ENCODE peak calls at places on chromosomes 2 and 18, in eight cellular contexts. One of them, this sample, is unnamed.
A peak's percentile ranks its signal among the peaks of the same experiment; 100 is the strongest.

GRCh38 chr2:30763151-30763660 is 44.0 kb downstream of the CAPN13 start:
- DNase-seq in body of pancreas: no peak
- DNase-seq in breast epithelium: no peak
- DNase-seq in HepG2: no peak
- DNase-seq in adrenal gland: no peak
- DNase-seq in thyroid gland: no peak
- DNase-seq in lower leg skin: peak; percentile 25
- DNase-seq in tibial nerve: no peak
- DNase-seq in this sample: no peak

GRCh38 chr18:64052772-64053171 is 82.9 kb downstream of the SERPINB8 start:
- DNase-seq in body of pancreas: no peak
- DNase-seq in breast epithelium: no peak
- DNase-seq in HepG2: no peak
- DNase-seq in adrenal gland: no peak
- DNase-seq in thyroid gland: no peak
- DNase-seq in lower leg skin: no peak
- DNase-seq in tibial nerve: no peak
- DNase-seq in this sample: no peak

GRCh38 chr2:167186465-167186864 is 298.2 kb downstream of the XIRP2 start:
- DNase-seq in body of pancreas: no peak
- DNase-seq in breast epithelium: no peak
- DNase-seq in HepG2: no peak
- DNase-seq in adrenal gland: no peak
- DNase-seq in thyroid gland: no peak
- DNase-seq in lower leg skin: no peak
- DNase-seq in tibial nerve: no peak
- DNase-seq in this sample: no peak

GRCh38 chr2:118089015-118089800 is 937 bp downstream of the INSIG2 start:
- DNase-seq in body of pancreas: peak; percentile 58
- DNase-seq in breast epithelium: no peak
- DNase-seq in HepG2: peak; percentile 89
- DNase-seq in adrenal gland: peak; percentile 52
- DNase-seq in thyroid gland: peak; percentile 31
- DNase-seq in lower leg skin: no peak
- DNase-seq in tibial nerve: no peak
- DNase-seq in this sample: peak; percentile 53

GRCh38 chr18:45890606-45891005 is 65.1 kb downstream of the SIGLEC15 start:
- DNase-seq in body of pancreas: peak; percentile 44
- DNase-seq in breast epithelium: no peak
- DNase-seq in HepG2: no peak
- DNase-seq in adrenal gland: no peak
- DNase-seq in thyroid gland: no peak
- DNase-seq in lower leg skin: no peak
- DNase-seq in tibial nerve: no peak
- DNase-seq in this sample: no peak

GRCh38 chr18:46334200-46334553 is 230.0 kb downstream of the HAUS1 start:
- DNase-seq in body of pancreas: no peak
- DNase-seq in breast epithelium: no peak
- DNase-seq in HepG2: no peak
- DNase-seq in adrenal gland: no peak
- DNase-seq in thyroid gland: no peak
- DNase-seq in lower leg skin: peak; percentile 63
- DNase-seq in tibial nerve: no peak
- DNase-seq in this sample: peak; percentile 32

GRCh38 chr18:57542126-57542525 is 44.4 kb downstream of the FECH start:
- DNase-seq in body of pancreas: no peak
- DNase-seq in breast epithelium: no peak
- DNase-seq in HepG2: no peak
- DNase-seq in adrenal gland: no peak
- DNase-seq in thyroid gland: no peak
- DNase-seq in lower leg skin: no peak
- DNase-seq in tibial nerve: no peak
- DNase-seq in this sample: no peak

GRCh38 chr2:147945660-147946059 is 74.9 kb downstream of the ORC4 start:
- DNase-seq in body of pancreas: no peak
- DNase-seq in breast epithelium: no peak
- DNase-seq in HepG2: no peak
- DNase-seq in adrenal gland: no peak
- DNase-seq in thyroid gland: no peak
- DNase-seq in lower leg skin: no peak
- DNase-seq in tibial nerve: no peak
- DNase-seq in this sample: no peak

GRCh38 chr18:45889419-45890059 is 64.1 kb downstream of the SIGLEC15 start:
- DNase-seq in body of pancreas: no peak
- DNase-seq in breast epithelium: no peak
- DNase-seq in HepG2: no peak
- DNase-seq in adrenal gland: no peak
- DNase-seq in thyroid gland: no peak
- DNase-seq in lower leg skin: no peak
- DNase-seq in tibial nerve: no peak
- DNase-seq in this sample: no peak

GRCh38 chr2:6883448-6884122 is 6.0 kb downstream of the RSAD2 start:
- DNase-seq in body of pancreas: no peak
- DNase-seq in breast epithelium: no peak
- DNase-seq in HepG2: no peak
- DNase-seq in adrenal gland: no peak
- DNase-seq in thyroid gland: no peak
- DNase-seq in lower leg skin: no peak
- DNase-seq in tibial nerve: no peak
- DNase-seq in this sample: no peak

GRCh38 chr2:32746554-32747133 is 118.8 kb downstream of the TTC27 start:
- DNase-seq in body of pancreas: no peak
- DNase-seq in breast epithelium: no peak
- DNase-seq in HepG2: no peak
- DNase-seq in adrenal gland: no peak
- DNase-seq in thyroid gland: no peak
- DNase-seq in lower leg skin: no peak
- DNase-seq in tibial nerve: no peak
- DNase-seq in this sample: no peak

GRCh38 chr2:90207454-90208058 is 1516.1 kb downstream of the RPIA start:
- DNase-seq in body of pancreas: no peak
- DNase-seq in breast epithelium: no peak
- DNase-seq in HepG2: peak; percentile 35
- DNase-seq in adrenal gland: no peak
- DNase-seq in thyroid gland: no peak
- DNase-seq in lower leg skin: no peak
- DNase-seq in tibial nerve: no peak
- DNase-seq in this sample: no peak

GRCh38 chr2:103338819-103339218 is 577.0 kb downstream of the TMEM182 start:
- DNase-seq in body of pancreas: no peak
- DNase-seq in breast epithelium: no peak
- DNase-seq in HepG2: no peak
- DNase-seq in adrenal gland: no peak
- DNase-seq in thyroid gland: no peak
- DNase-seq in lower leg skin: no peak
- DNase-seq in tibial nerve: no peak
- DNase-seq in this sample: no peak

GRCh38 chr2:197996583-197996982 is 192.2 kb downstream of the PLCL1 start:
- DNase-seq in body of pancreas: no peak
- DNase-seq in breast epithelium: no peak
- DNase-seq in HepG2: no peak
- DNase-seq in adrenal gland: no peak
- DNase-seq in thyroid gland: no peak
- DNase-seq in lower leg skin: no peak
- DNase-seq in tibial nerve: no peak
- DNase-seq in this sample: no peak

GRCh38 chr2:46297546-46298271 is 502 bp downstream of the EPAS1 start:
- DNase-seq in body of pancreas: peak; percentile 91
- DNase-seq in breast epithelium: peak; percentile 86
- DNase-seq in HepG2: peak; percentile 59
- DNase-seq in adrenal gland: peak; percentile 69
- DNase-seq in thyroid gland: peak; percentile 92
- DNase-seq in lower leg skin: peak; percentile 95
- DNase-seq in tibial nerve: no peak
- DNase-seq in this sample: peak; percentile 80

GRCh38 chr18:69898241-69898861 is 49.3 kb downstream of the CD226 start:
- DNase-seq in body of pancreas: no peak
- DNase-seq in breast epithelium: no peak
- DNase-seq in HepG2: peak; percentile 18
- DNase-seq in adrenal gland: no peak
- DNase-seq in thyroid gland: no peak
- DNase-seq in lower leg skin: no peak
- DNase-seq in tibial nerve: no peak
- DNase-seq in this sample: no peak

GRCh38 chr18:37006742-37007141 is 177.8 kb downstream of the KIAA1328 start:
- DNase-seq in body of pancreas: no peak
- DNase-seq in breast epithelium: no peak
- DNase-seq in HepG2: no peak
- DNase-seq in adrenal gland: no peak
- DNase-seq in thyroid gland: no peak
- DNase-seq in lower leg skin: no peak
- DNase-seq in tibial nerve: no peak
- DNase-seq in this sample: no peak

GRCh38 chr18:11902522-11903292 is 5.4 kb downstream of the MPPE1 start:
- DNase-seq in body of pancreas: no peak
- DNase-seq in breast epithelium: no peak
- DNase-seq in HepG2: no peak
- DNase-seq in adrenal gland: no peak
- DNase-seq in thyroid gland: no peak
- DNase-seq in lower leg skin: no peak
- DNase-seq in tibial nerve: no peak
- DNase-seq in this sample: no peak

DNA sequence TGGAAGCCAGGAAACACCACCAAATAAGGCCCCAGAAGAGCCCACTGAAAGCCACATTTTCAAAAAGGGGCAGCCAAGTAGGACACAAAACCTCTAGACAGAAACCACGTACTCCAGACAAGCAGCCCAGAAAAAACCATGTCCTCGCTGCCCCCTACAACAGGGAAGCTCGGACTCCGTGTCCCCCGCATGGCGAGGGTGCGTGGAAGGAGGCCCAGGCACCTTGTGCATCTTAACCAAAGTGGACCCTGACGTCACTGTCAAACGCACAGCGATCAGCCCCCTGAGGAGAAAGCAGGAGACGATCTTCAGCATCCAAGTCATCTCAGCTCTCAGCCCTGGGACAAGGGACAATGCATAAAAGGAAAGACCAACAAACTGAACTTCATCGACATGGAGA is 168.4 kb downstream of the EIPR1 start:
- DNase-seq in body of pancreas: no peak
- DNase-seq in breast epithelium: no peak
- DNase-seq in HepG2: no peak
- DNase-seq in adrenal gland: peak; percentile 11
- DNase-seq in thyroid gland: no peak
- DNase-seq in lower leg skin: no peak
- DNase-seq in tibial nerve: no peak
- DNase-seq in this sample: no peak
- TF ChIP-seq POLR2A in body of pancreas: no peak
- TF ChIP-seq POLR2A in breast epithelium: no peak
- TF ChIP-seq POLR2A in HepG2: no peak
- TF ChIP-seq POLR2A in adrenal gland: no peak
- TF ChIP-seq POLR2A in thyroid gland: no peak
- TF ChIP-seq POLR2A in lower leg skin: no peak
- TF ChIP-seq POLR2A in tibial nerve: no peak
- TF ChIP-seq POLR2A in this sample: no peak

DNA sequence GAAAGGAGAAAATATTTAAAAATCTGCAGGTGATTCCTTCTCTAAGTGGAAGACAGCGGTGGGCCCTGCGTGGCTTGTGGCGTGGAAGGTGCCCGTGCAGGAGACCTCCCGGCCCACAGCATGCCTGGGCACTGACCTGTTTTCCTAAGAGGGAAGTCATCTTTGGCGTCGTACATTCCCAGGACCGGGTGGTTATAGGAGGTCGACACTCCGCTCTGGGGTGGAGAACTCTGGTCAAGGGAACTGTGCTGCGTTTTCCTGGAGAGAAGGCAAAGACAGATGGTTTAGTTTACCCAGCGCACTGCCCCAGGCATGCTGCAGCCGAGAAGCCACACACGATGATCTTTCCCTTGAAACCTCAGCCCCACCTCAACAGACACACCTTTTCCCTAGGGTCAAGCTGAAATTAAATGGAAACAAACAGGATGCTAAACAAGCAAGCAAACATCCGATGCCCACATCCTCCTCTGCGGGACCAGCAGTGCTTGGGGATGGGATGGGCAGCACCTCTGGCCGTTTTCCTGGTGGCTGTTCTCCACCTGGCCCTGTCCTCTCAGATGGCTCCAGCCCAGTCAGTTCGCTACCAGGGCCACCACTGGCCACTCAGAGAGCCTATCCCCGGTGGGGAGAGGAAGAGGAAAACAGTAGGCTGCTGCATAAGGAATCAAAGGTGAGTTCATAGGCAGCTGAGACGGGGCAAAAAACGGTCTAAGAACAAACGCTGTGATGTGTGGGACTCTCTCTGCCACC is 244.1 kb downstream of the HDAC4 start:
- DNase-seq in body of pancreas: no peak
- DNase-seq in breast epithelium: no peak
- DNase-seq in HepG2: no peak
- DNase-seq in adrenal gland: peak; percentile 50
- DNase-seq in thyroid gland: no peak
- DNase-seq in lower leg skin: peak; percentile 81
- DNase-seq in tibial nerve: peak; percentile 12
- DNase-seq in this sample: peak; percentile 16
- H3K4me3 ChIP-seq in body of pancreas: no peak overlapping the region
- H3K4me3 ChIP-seq in breast epithelium: no peak overlapping the region
- H3K4me3 ChIP-seq in HepG2: no peak overlapping the region
- H3K4me3 ChIP-seq in adrenal gland: no peak overlapping the region
- H3K4me3 ChIP-seq in thyroid gland: no peak overlapping the region
- H3K4me3 ChIP-seq in lower leg skin: no peak overlapping the region
- H3K4me3 ChIP-seq in tibial nerve: no peak overlapping the region
- H3K4me3 ChIP-seq in this sample: no peak overlapping the region

GRCh38 chr2:231518771-231519170 is 11.5 kb downstream of the NMUR1 start:
- DNase-seq in body of pancreas: no peak
- DNase-seq in breast epithelium: no peak
- DNase-seq in HepG2: no peak
- DNase-seq in adrenal gland: no peak
- DNase-seq in thyroid gland: no peak
- DNase-seq in lower leg skin: peak; percentile 74
- DNase-seq in tibial nerve: no peak
- DNase-seq in this sample: no peak

GRCh38 chr2:231514951-231515297 is 15.3 kb downstream of the NMUR1 start:
- DNase-seq in body of pancreas: no peak
- DNase-seq in breast epithelium: no peak
- DNase-seq in HepG2: no peak
- DNase-seq in adrenal gland: no peak
- DNase-seq in thyroid gland: no peak
- DNase-seq in lower leg skin: no peak
- DNase-seq in tibial nerve: no peak
- DNase-seq in this sample: no peak

GRCh38 chr2:231514225-231514950 is 15.9 kb downstream of the NMUR1 start:
- DNase-seq in body of pancreas: peak; percentile 98
- DNase-seq in breast epithelium: peak; percentile 99
- DNase-seq in HepG2: peak; percentile 62
- DNase-seq in adrenal gland: peak; percentile 99
- DNase-seq in thyroid gland: peak; percentile 99
- DNase-seq in lower leg skin: peak; percentile 100
- DNase-seq in tibial nerve: peak; percentile 97
- DNase-seq in this sample: peak; percentile 99

GRCh38 chr2:231513746-231514224 is 16.5 kb downstream of the NMUR1 start:
- DNase-seq in body of pancreas: no peak
- DNase-seq in breast epithelium: no peak
- DNase-seq in HepG2: no peak
- DNase-seq in adrenal gland: no peak
- DNase-seq in thyroid gland: no peak
- DNase-seq in lower leg skin: no peak
- DNase-seq in tibial nerve: no peak
- DNase-seq in this sample: no peak

GRCh38 chr2:231515603-231516002 is 14.6 kb downstream of the NMUR1 start:
- DNase-seq in body of pancreas: no peak
- DNase-seq in breast epithelium: no peak
- DNase-seq in HepG2: no peak
- DNase-seq in adrenal gland: no peak
- DNase-seq in thyroid gland: no peak
- DNase-seq in lower leg skin: peak; percentile 60
- DNase-seq in tibial nerve: no peak
- DNase-seq in this sample: no peak
- TF ChIP-seq POLR2A in body of pancreas: no peak
- TF ChIP-seq POLR2A in breast epithelium: no peak
- TF ChIP-seq POLR2A in HepG2: no peak
- TF ChIP-seq POLR2A in adrenal gland: no peak
- TF ChIP-seq POLR2A in thyroid gland: no peak
- TF ChIP-seq POLR2A in lower leg skin: no peak
- TF ChIP-seq POLR2A in tibial nerve: no peak
- TF ChIP-seq POLR2A in this sample: no peak

GRCh38 chr2:226984461-226985226 is 148.8 kb downstream of the RHBDD1 start:
- DNase-seq in body of pancreas: no peak
- DNase-seq in breast epithelium: no peak
- DNase-seq in HepG2: no peak
- DNase-seq in adrenal gland: no peak
- DNase-seq in thyroid gland: no peak
- DNase-seq in lower leg skin: no peak
- DNase-seq in tibial nerve: no peak
- DNase-seq in this sample: no peak
- H3K4me3 ChIP-seq in body of pancreas: no peak overlapping the region
- H3K4me3 ChIP-seq in breast epithelium: peak overlapping the region; percentile 10
- H3K4me3 ChIP-seq in HepG2: no peak overlapping the region
- H3K4me3 ChIP-seq in adrenal gland: no peak overlapping the region
- H3K4me3 ChIP-seq in thyroid gland: no peak overlapping the region
- H3K4me3 ChIP-seq in lower leg skin: no peak overlapping the region
- H3K4me3 ChIP-seq in tibial nerve: no peak overlapping the region
- H3K4me3 ChIP-seq in this sample: no peak overlapping the region

This sample was measured in Peyer's patch.